ENCODE peak calls at places on chromosomes 4 and X, in four cellular contexts. C is HepG2; I is HT1080; W is activated naive CD4-positive, alpha-beta T cell treated with Interleukin-2 at 50 U/mL for 16 hours. R is an unnamed sample.

GRCh38 chr4:3851211-3851610 is 85.0 kb downstream of the ADRA2C start:
- DNase-seq in C (no peak), I (no peak), W (no peak), R (no peak)

GRCh38 chr4:138104462-138104775 is 137.7 kb downstream of the SLC7A11 start:
- DNase-seq in I (no peak), C (no peak), W (no peak), R (no peak)

GRCh38 chr4:8911311-8912088 is 39.9 kb upstream of the HMX1 start:
- DNase-seq in W (no peak), C (no peak), I (no peak), R (no peak)

GRCh38 chr4:125773502-125773901 is 458.7 kb downstream of the FAT4 start:
- DNase-seq in W (no peak), I (no peak), C (no peak), R (no peak)

GRCh38 chr4:186104895-186105720 is 604 bp downstream of the FAM149A start:
- DNase-seq in I (no peak), C (no peak), W (no peak), R (peak)

GRCh38 chr4:107870236-107870635 is 45.5 kb downstream of the SGMS2 start:
- DNase-seq in I (no peak), W (no peak), C (no peak), R (no peak)

GRCh38 chrX:107674480-107675364 is 46.4 kb downstream of the PRPS1 start:
- DNase-seq in W (peak), C (no peak), I (no peak), R (no peak)

GRCh38 chr4:31737419-31737818 is 1017.2 kb downstream of the PCDH7 start:
- DNase-seq in W (no peak), C (no peak), I (no peak), R (no peak)

GRCh38 chrX:18360867-18361266 is 6.4 kb upstream of the SCML2 start:
- DNase-seq in W (no peak), I (peak), C (no peak), R (no peak)

GRCh38 chr4:5050520-5050955 is 742 bp upstream of the STK32B start:
- DNase-seq in C (peak), I (peak), W (no peak), R (peak)

GRCh38 chr4:13865871-13866669 is 238.5 kb upstream of the BOD1L1 start:
- DNase-seq in W (no peak), C (no peak), I (peak), R (no peak)

GRCh38 chrX:119155416-119156035 is 27.9 kb upstream of the KIAA1210 start:
- DNase-seq in I (peak), C (no peak), W (no peak), R (no peak)

GRCh38 chr4:126899382-126899801 is 733.4 kb upstream of the INTU start:
- DNase-seq in W (no peak), C (no peak), I (peak), R (no peak)

GRCh38 chr4:46399440-46399839 is 9.5 kb upstream of the GABRA2 start:
- DNase-seq in W (no peak), I (no peak), C (no peak), R (no peak)

GRCh38 chr4:104879367-104879766 is 267.3 kb upstream of the TET2 start:
- DNase-seq in C (no peak), I (no peak), W (no peak), R (no peak)

GRCh38 chrX:112359906-112360305 is 277.3 kb upstream of the TRPC5 start:
- DNase-seq in C (no peak), W (no peak), I (no peak), R (no peak)

GRCh38 chrX:130091976-130092522 is 18.2 kb downstream of the ELF4 start:
- DNase-seq in C (peak), W (peak), I (peak), R (no peak)

GRCh38 chr4:73816814-73817213 is 19.7 kb upstream of the CXCL6 start:
- DNase-seq in W (no peak), I (peak), C (no peak), R (no peak)

GRCh38 chr4:1009647-1010521 is 1.5 kb upstream of the FGFRL1 start:
- DNase-seq in C (no peak), W (peak), I (peak), R (peak)

GRCh38 chrX:154396948-154397887 is 959 bp upstream of the RPL10 start:
- DNase-seq in C (peak), I (peak), W (peak), R (peak)

GRCh38 chr4:36785965-36786364 is 458.6 kb upstream of the NWD2 start:
- DNase-seq in C (no peak), W (no peak), I (no peak), R (no peak)

GRCh38 chr4:95219109-95219508 is 329.7 kb downstream of the UNC5C start:
- DNase-seq in I (peak), C (no peak), W (no peak), R (no peak)

GRCh38 chr4:121827851-121828250 is 4.2 kb upstream of the CCNA2 start:
- DNase-seq in I (peak), W (no peak), C (no peak), R (no peak)

GRCh38 chrX:17519349-17519748 is 144.3 kb downstream of the NHS start:
- DNase-seq in W (no peak), C (no peak), I (no peak), R (no peak)

GRCh38 chr4:16695896-16696295 is 202.5 kb downstream of the LDB2 start:
- DNase-seq in C (no peak), I (no peak), W (no peak), R (no peak)

GRCh38 chrX:39953879-39954278 is 143.9 kb downstream of the BCOR start:
- DNase-seq in I (peak), W (no peak), C (peak), R (peak)

GRCh38 chrX:36867143-36867542 is 141.0 kb upstream of the FAM47C start:
- DNase-seq in W (no peak), I (peak), C (peak), R (peak)

GRCh38 chrX:3576886-3577516 is 136.4 kb downstream of the PRKX start:
- DNase-seq in W (no peak), C (no peak), I (peak), R (no peak)

GRCh38 chr4:141046255-141046654 is 87.0 kb downstream of the RNF150 start:
- DNase-seq in C (peak), W (no peak), I (peak), R (no peak)

GRCh38 chr4:88115587-88115986 is 42.9 kb downstream of the ABCG2 start:
- DNase-seq in I (no peak), W (no peak), C (no peak), R (no peak)

GRCh38 chr4:5200546-5200945 is 149.3 kb downstream of the STK32B start:
- DNase-seq in I (no peak), W (no peak), C (no peak), R (no peak)

GRCh38 chr4:183586824-183587223 is 72.2 kb downstream of the RWDD4 start:
- DNase-seq in W (no peak), C (no peak), I (no peak), R (no peak)

GRCh38 chr4:7784131-7784870 is 155.4 kb downstream of the AFAP1 start:
- DNase-seq in I (no peak), W (no peak), C (no peak), R (no peak)

R was measured in HEK293T.